ENCODE peak calls at places on chromosomes 11 and 22, in nine cellular contexts. F is thoracic aorta, M is tibial nerve, C is brain microvascular endothelial cell, T is breast epithelium, J is kidney, K is PC-3, A is esophagus muscularis mucosa, H is ascending aorta. N is an unnamed sample.

GRCh38 chr11:78982377-78982925 is 407.8 kb upstream of the NARS2 start:
- DNase-seq in F (no peak), M (no peak), C (no peak), T (no peak), J (no peak), K (no peak), A (no peak), H (no peak), N (no peak)

GRCh38 chr11:69312418-69313399 is 18.8 kb downstream of the MYEOV start:
- DNase-seq in F (no peak), M (no peak), C (no peak), T (no peak), J (peak), K (no peak), A (no peak), H (peak), N (no peak)

GRCh38 chr22:38927033-38927789 is 30.2 kb upstream of the APOBEC3A start:
- DNase-seq in F (peak), M (peak), C (peak), T (peak), J (peak), K (no peak), A (no peak), H (peak), N (no peak)

GRCh38 chr11:67627788-67628624 is 1.7 kb downstream of the NUDT8 start:
- DNase-seq in F (no peak), M (no peak), C (no peak), T (no peak), J (peak), K (no peak), A (no peak), H (no peak), N (no peak)

GRCh38 chr11:12289667-12290476 is 87.5 kb upstream of the PARVA start:
- DNase-seq in F (no peak), M (no peak), C (no peak), T (no peak), J (peak), K (no peak), A (peak), H (peak), N (no peak)

GRCh38 chr11:64538501-64538951 is 52.5 kb upstream of the SLC22A12 start:
- DNase-seq in F (no peak), M (no peak), C (no peak), T (no peak), J (peak), K (no peak), A (no peak), H (no peak), N (no peak)

GRCh38 chr22:38973289-38974169 is 8.6 kb upstream of the APOBEC3B start:
- DNase-seq in F (no peak), M (no peak), C (no peak), T (no peak), J (no peak), K (peak), A (peak), H (no peak), N (peak)

GRCh38 chr22:49093192-49093880 is 734.3 kb downstream of the BRD1 start:
- DNase-seq in F (no peak), M (no peak), C (no peak), T (no peak), J (peak), K (no peak), A (no peak), H (no peak), N (no peak)

GRCh38 chr11:57288771-57289579 is 35.8 kb downstream of the TNKS1BP1 start:
- DNase-seq in F (no peak), M (no peak), C (peak), T (no peak), J (no peak), K (peak), A (no peak), H (peak), N (peak)

GRCh38 chr11:76156971-76157427 is 49.3 kb downstream of the WNT11 start:
- DNase-seq in F (no peak), M (no peak), C (no peak), T (no peak), J (no peak), K (no peak), A (no peak), H (no peak), N (no peak)

GRCh38 chr22:25364281-25364680 is 144.8 kb downstream of the CRYBB2 start:
- DNase-seq in F (no peak), M (peak), C (no peak), T (no peak), J (peak), K (peak), A (no peak), H (no peak), N (no peak)

GRCh38 chr22:17777717-17778044 is 3.4 kb upstream of the BID start:
- DNase-seq in F (no peak), M (no peak), C (no peak), T (no peak), J (peak), K (no peak), A (no peak), H (no peak), N (no peak)

GRCh38 chr11:12420706-12421105 is 43.3 kb downstream of the PARVA start:
- DNase-seq in F (no peak), M (no peak), C (no peak), T (no peak), J (no peak), K (no peak), A (peak), H (no peak), N (no peak)

GRCh38 chr22:42286205-42286604 is 15.8 kb upstream of the TCF20 start:
- DNase-seq in F (no peak), M (no peak), C (no peak), T (no peak), J (no peak), K (no peak), A (no peak), H (no peak), N (no peak)

GRCh38 chr11:14229472-14229871 is 129.5 kb downstream of the RRAS2 start:
- DNase-seq in F (no peak), M (no peak), C (no peak), T (no peak), J (no peak), K (no peak), A (no peak), H (no peak), N (no peak)

GRCh38 chr11:104534268-104534667 is 364.0 kb downstream of the CASP12 start:
- DNase-seq in F (no peak), M (no peak), C (peak), T (no peak), J (no peak), K (peak), A (no peak), H (no peak), N (peak)

GRCh38 chr11:67674442-67674871 is at the start of gene ALDH3B2:
- DNase-seq in F (no peak), M (no peak), C (no peak), T (peak), J (peak), K (peak), A (no peak), H (no peak), N (peak)

GRCh38 chr11:117187799-117188481 is 9.4 kb downstream of the SIDT2 start:
- DNase-seq in F (no peak), M (peak), C (no peak), T (no peak), J (peak), K (no peak), A (no peak), H (peak), N (no peak)

GRCh38 chr11:120057595-120058581 is 80.0 kb downstream of the TRIM29 start:
- DNase-seq in F (no peak), M (no peak), C (peak), T (peak), J (no peak), K (peak), A (peak), H (peak), N (peak)

GRCh38 chr22:23762866-23763578 is at the start of gene C22orf15:
- DNase-seq in F (no peak), M (no peak), C (no peak), T (no peak), J (no peak), K (no peak), A (peak), H (no peak), N (no peak)

GRCh38 chr11:68567553-68567952 is 107.0 kb downstream of the PPP6R3 start:
- DNase-seq in F (no peak), M (no peak), C (no peak), T (no peak), J (no peak), K (no peak), A (no peak), H (no peak), N (no peak)

GRCh38 chr22:25700996-25701815 is 40.8 kb upstream of the MYO18B start:
- DNase-seq in F (no peak), M (no peak), C (peak), T (no peak), J (no peak), K (no peak), A (no peak), H (no peak), N (no peak)

GRCh38 chr11:15673408-15673811 is 558.7 kb downstream of the INSC start:
- DNase-seq in F (no peak), M (no peak), C (no peak), T (no peak), J (no peak), K (no peak), A (peak), H (no peak), N (no peak)

GRCh38 chr22:19815823-19816290 is 38.8 kb downstream of the GNB1L start:
- DNase-seq in F (no peak), M (no peak), C (no peak), T (no peak), J (peak), K (no peak), A (no peak), H (no peak), N (no peak)

GRCh38 chr11:66317766-66318575 is 1.1 kb upstream of the CD248 start:
- DNase-seq in F (no peak), M (peak), C (peak), T (no peak), J (peak), K (no peak), A (no peak), H (peak), N (no peak)

GRCh38 chr11:124581817-124582216 is 12.0 kb downstream of the OR8A1 start:
- DNase-seq in F (no peak), M (no peak), C (no peak), T (no peak), J (no peak), K (no peak), A (no peak), H (no peak), N (no peak)

GRCh38 chr11:117816151-117816741 is 8.3 kb downstream of the FXYD2 start:
- DNase-seq in F (no peak), M (no peak), C (peak), T (no peak), J (peak), K (peak), A (no peak), H (no peak), N (peak)

GRCh38 chr11:114219559-114220349 is 76.4 kb upstream of the NNMT start:
- DNase-seq in F (no peak), M (no peak), C (peak), T (no peak), J (no peak), K (no peak), A (no peak), H (peak), N (peak)

GRCh38 chr11:100769165-100769564 is 82.1 kb downstream of the ARHGAP42 start:
- DNase-seq in F (no peak), M (no peak), C (no peak), T (no peak), J (no peak), K (no peak), A (no peak), H (no peak), N (no peak)

GRCh38 chr11:117179048-117179999 is 781 bp downstream of the SIDT2 start:
- DNase-seq in F (no peak), M (no peak), C (no peak), T (no peak), J (peak), K (peak), A (no peak), H (peak), N (no peak)

GRCh38 chr11:121159721-121160120 is 58.7 kb downstream of the TECTA start:
- DNase-seq in F (no peak), M (no peak), C (no peak), T (no peak), J (no peak), K (no peak), A (peak), H (no peak), N (no peak)

GRCh38 chr11:122440783-122441701 is 214.5 kb upstream of the UBASH3B start:
- DNase-seq in F (no peak), M (peak), C (peak), T (no peak), J (peak), K (no peak), A (no peak), H (peak), N (no peak)
- H3K27ac ChIP-seq in F (peak), M (peak), C (no peak), T (peak), J (no peak), K (no peak), A (peak), H (peak), N (no peak)

GRCh38 chr11:94997437-94997836 is 23.9 kb downstream of the KDM4D start:
- DNase-seq in F (no peak), M (no peak), C (no peak), T (no peak), J (no peak), K (peak), A (no peak), H (no peak), N (no peak)
- TF ChIP-seq CTCF in F (no peak), M (no peak), C (peak), T (no peak), J (no peak), K (peak), A (no peak), H (no peak), N (no peak)

DNA sequence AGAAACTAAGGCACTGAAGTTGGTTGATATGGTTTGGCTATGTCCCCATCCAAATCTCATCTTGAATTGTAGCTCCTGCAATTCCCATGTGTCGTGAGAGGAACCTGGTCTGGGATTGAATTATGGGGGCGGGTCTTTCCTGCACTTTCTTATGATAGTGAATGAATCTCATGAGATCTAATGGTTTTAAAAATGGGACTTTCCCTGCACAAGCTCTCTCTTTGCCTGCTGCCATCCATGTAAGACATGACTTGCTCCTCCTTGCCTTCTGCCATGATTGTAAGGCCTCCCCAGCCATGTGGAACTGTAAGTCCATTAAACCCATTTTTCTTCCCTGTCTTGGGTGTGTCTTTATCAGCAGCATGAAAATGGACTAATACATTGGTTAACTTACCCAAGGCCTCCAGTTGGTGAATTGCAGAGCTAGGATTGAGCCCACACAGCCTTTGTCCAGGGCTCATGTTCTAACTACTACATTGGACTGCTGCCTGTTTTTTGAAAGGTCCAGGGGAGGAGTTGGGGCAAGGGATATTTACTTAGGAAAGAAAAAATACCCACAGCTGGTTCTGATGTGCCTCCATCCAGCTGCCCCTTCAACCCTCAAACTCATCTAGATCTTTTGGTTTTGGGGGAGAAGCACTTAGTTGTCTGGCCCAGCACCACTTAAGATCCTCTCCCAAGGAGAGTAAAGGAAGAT is 107.8 kb upstream of the NAV2 start:
- DNase-seq in F (no peak), M (no peak), C (no peak), T (no peak), J (no peak), K (no peak), A (peak), H (no peak), N (no peak)
- H3K27ac ChIP-seq in F (peak), M (no peak), C (no peak), T (no peak), J (no peak), K (no peak), A (no peak), H (peak), N (no peak)

GRCh38 chr22:37126882-37127281 is 17.4 kb upstream of the TMPRSS6 start:
- DNase-seq in F (no peak), M (no peak), C (no peak), T (no peak), J (no peak), K (no peak), A (no peak), H (no peak), N (no peak)
- TF ChIP-seq CTCF in F (no peak), M (no peak), C (peak), T (no peak), J (no peak), K (peak), A (peak), H (no peak), N (no peak)

GRCh38 chr11:131511794-131512193 is 141.4 kb downstream of the NTM start:
- DNase-seq in F (no peak), M (no peak), C (peak), T (no peak), J (no peak), K (peak), A (no peak), H (no peak), N (no peak)
- H3K27ac ChIP-seq in F (no peak), M (no peak), C (no peak), T (no peak), J (no peak), K (no peak), A (no peak), H (no peak), N (no peak)

GRCh38 chr22:40348025-40348658 is 1.8 kb downstream of the ADSL start:
- DNase-seq in F (no peak), M (peak), C (peak), T (no peak), J (no peak), K (peak), A (no peak), H (peak), N (peak)

GRCh38 chr22:40345801-40346177 is 511 bp upstream of the ADSL start:
- DNase-seq in F (no peak), M (no peak), C (no peak), T (no peak), J (peak), K (peak), A (no peak), H (no peak), N (peak)

GRCh38 chr22:40345271-40345670 is 1.0 kb upstream of the ADSL start:
- DNase-seq in F (no peak), M (no peak), C (no peak), T (no peak), J (no peak), K (peak), A (no peak), H (no peak), N (no peak)

GRCh38 chr22:40347300-40347699 is 1.0 kb downstream of the ADSL start:
- DNase-seq in F (no peak), M (no peak), C (no peak), T (no peak), J (no peak), K (no peak), A (no peak), H (no peak), N (no peak)

GRCh38 chr22:40346178-40347064 is at the start of gene ADSL:
- DNase-seq in F (peak), M (peak), C (peak), T (peak), J (peak), K (peak), A (peak), H (peak), N (peak)
- TF ChIP-seq CTCF in F (no peak), M (peak), C (peak), T (no peak), J (no peak), K (no peak), A (peak), H (no peak), N (no peak)

GRCh38 chr11:115627071-115627470 is 122.9 kb upstream of the CADM1 start:
- DNase-seq in F (no peak), M (no peak), C (no peak), T (no peak), J (no peak), K (no peak), A (no peak), H (no peak), N (no peak)

GRCh38 chr11:115618428-115618827 is 114.2 kb upstream of the CADM1 start:
- DNase-seq in F (no peak), M (no peak), C (no peak), T (no peak), J (no peak), K (no peak), A (no peak), H (no peak), N (no peak)

GRCh38 chr11:115626414-115626813 is 122.2 kb upstream of the CADM1 start:
- DNase-seq in F (no peak), M (no peak), C (no peak), T (no peak), J (no peak), K (no peak), A (no peak), H (no peak), N (no peak)

GRCh38 chr11:115624065-115624464 is 119.8 kb upstream of the CADM1 start:
- DNase-seq in F (no peak), M (no peak), C (no peak), T (no peak), J (no peak), K (no peak), A (no peak), H (no peak), N (no peak)

GRCh38 chr11:115623021-115623451 is 118.8 kb upstream of the CADM1 start:
- DNase-seq in F (peak), M (no peak), C (peak), T (peak), J (peak), K (peak), A (no peak), H (peak), N (peak)
- H3K27ac ChIP-seq in F (no peak), M (no peak), C (no peak), T (no peak), J (no peak), K (no peak), A (peak), H (peak), N (peak)

GRCh38 chr11:83818349-83818748 is 532.2 kb upstream of the CCDC90B start:
- DNase-seq in F (no peak), M (no peak), C (peak), T (no peak), J (no peak), K (peak), A (no peak), H (no peak), N (peak)

GRCh38 chr11:83815736-83816135 is 529.6 kb upstream of the CCDC90B start:
- DNase-seq in F (no peak), M (no peak), C (no peak), T (no peak), J (no peak), K (no peak), A (no peak), H (no peak), N (no peak)

GRCh38 chr11:83816572-83817187 is 530.5 kb upstream of the CCDC90B start:
- DNase-seq in F (no peak), M (no peak), C (no peak), T (no peak), J (no peak), K (peak), A (no peak), H (no peak), N (peak)

GRCh38 chr11:83823461-83824025 is 537.4 kb upstream of the CCDC90B start:
- DNase-seq in F (no peak), M (no peak), C (no peak), T (no peak), J (no peak), K (no peak), A (no peak), H (no peak), N (no peak)

DNA sequence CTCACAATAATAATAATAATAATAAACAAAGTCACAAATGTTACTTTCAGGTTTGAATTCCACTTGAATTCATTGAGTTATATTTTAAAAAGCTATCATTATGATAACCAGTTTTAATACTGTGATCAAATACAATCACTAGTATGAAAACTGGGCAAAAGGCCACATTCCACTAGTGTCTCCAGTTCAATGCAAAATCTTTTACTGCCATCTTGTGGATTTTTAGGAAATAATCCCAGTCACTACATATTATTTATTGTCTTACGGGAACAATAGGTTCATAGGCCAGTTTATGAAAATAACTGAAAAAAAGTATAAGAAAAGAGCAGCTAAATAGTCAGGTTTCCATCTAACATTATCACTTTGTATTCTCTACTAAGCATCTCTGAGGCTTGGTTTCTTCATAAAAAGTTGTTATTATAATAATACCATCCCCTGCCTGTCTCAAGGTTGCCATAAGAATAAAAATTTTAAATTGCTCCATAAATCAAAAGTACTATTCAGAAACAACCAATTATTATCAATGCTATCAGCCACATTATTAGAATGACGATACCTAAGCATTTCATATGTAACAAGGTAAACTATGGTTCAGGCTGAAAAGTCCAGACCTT is 533.9 kb upstream of the CCDC90B start:
- DNase-seq in F (no peak), M (no peak), C (peak), T (no peak), J (no peak), K (peak), A (no peak), H (no peak), N (peak)
- TF ChIP-seq CTCF in F (peak), M (peak), C (peak), T (peak), J (peak), K (peak), A (peak), H (peak), N (peak)

N was measured in RWPE1.